ENCODE peak calls at places on chromosomes 4 and X, in nine cellular contexts. One of them, this sample, is unnamed.

GRCh38 chrX:72245461-72246089 is 6.7 kb upstream of the ERCC6L start:
- DNase-seq in NT2/D1: peak; percentile 55
- DNase-seq in left ventricle myocardium inferior: peak; percentile 24
- DNase-seq in pancreas: peak; percentile 27
- DNase-seq in left lung: no peak
- DNase-seq in astrocyte of the spinal cord: peak; percentile 57
- DNase-seq in foreskin fibroblast: peak; percentile 30
- DNase-seq in AG04449: no peak
- DNase-seq in fibroblast of the aortic adventitia: peak; percentile 67
- DNase-seq in this sample: no peak

GRCh38 chr4:20305976-20306375 is 54.3 kb downstream of the SLIT2 start:
- DNase-seq in NT2/D1: no peak
- DNase-seq in left ventricle myocardium inferior: no peak
- DNase-seq in pancreas: no peak
- DNase-seq in left lung: no peak
- DNase-seq in astrocyte of the spinal cord: peak; percentile 32
- DNase-seq in foreskin fibroblast: no peak
- DNase-seq in AG04449: no peak
- DNase-seq in fibroblast of the aortic adventitia: peak; percentile 83
- DNase-seq in this sample: no peak

GRCh38 chr4:38313999-38314561 is 349.9 kb upstream of the KLF3 start:
- DNase-seq in NT2/D1: no peak
- DNase-seq in left ventricle myocardium inferior: no peak
- DNase-seq in pancreas: no peak
- DNase-seq in left lung: no peak
- DNase-seq in astrocyte of the spinal cord: peak; percentile 60
- DNase-seq in foreskin fibroblast: peak; percentile 27
- DNase-seq in AG04449: no peak
- DNase-seq in fibroblast of the aortic adventitia: peak; percentile 65
- DNase-seq in this sample: no peak

GRCh38 chr4:152534541-152535231 is 1.2 kb downstream of the FBXW7 start:
- DNase-seq in NT2/D1: no peak
- DNase-seq in left ventricle myocardium inferior: peak; percentile 38
- DNase-seq in pancreas: peak; percentile 38
- DNase-seq in left lung: peak; percentile 93
- DNase-seq in astrocyte of the spinal cord: peak; percentile 17
- DNase-seq in foreskin fibroblast: no peak
- DNase-seq in AG04449: no peak
- DNase-seq in fibroblast of the aortic adventitia: peak; percentile 12
- DNase-seq in this sample: peak; percentile 23

GRCh38 chr4:2054217-2054616 is 4.9 kb upstream of the NAT8L start:
- DNase-seq in NT2/D1: no peak
- DNase-seq in left ventricle myocardium inferior: no peak
- DNase-seq in pancreas: no peak
- DNase-seq in left lung: no peak
- DNase-seq in astrocyte of the spinal cord: no peak
- DNase-seq in foreskin fibroblast: no peak
- DNase-seq in AG04449: no peak
- DNase-seq in fibroblast of the aortic adventitia: no peak
- DNase-seq in this sample: no peak

GRCh38 chrX:129872524-129872923 is 28.8 kb upstream of the ZDHHC9 start:
- DNase-seq in NT2/D1: no peak
- DNase-seq in left ventricle myocardium inferior: no peak
- DNase-seq in pancreas: no peak
- DNase-seq in left lung: no peak
- DNase-seq in astrocyte of the spinal cord: no peak
- DNase-seq in foreskin fibroblast: no peak
- DNase-seq in AG04449: no peak
- DNase-seq in fibroblast of the aortic adventitia: no peak
- DNase-seq in this sample: no peak

GRCh38 chr4:72031868-72032619 is at the start of gene NPFFR2:
- DNase-seq in NT2/D1: peak; percentile 33
- DNase-seq in left ventricle myocardium inferior: peak; percentile 15
- DNase-seq in pancreas: peak; percentile 13
- DNase-seq in left lung: peak; percentile 85
- DNase-seq in astrocyte of the spinal cord: peak; percentile 48
- DNase-seq in foreskin fibroblast: no peak
- DNase-seq in AG04449: no peak
- DNase-seq in fibroblast of the aortic adventitia: peak; percentile 2
- DNase-seq in this sample: peak; percentile 82

GRCh38 chrX:148265829-148266228 is 234.6 kb upstream of the AFF2 start:
- DNase-seq in NT2/D1: no peak
- DNase-seq in left ventricle myocardium inferior: no peak
- DNase-seq in pancreas: no peak
- DNase-seq in left lung: no peak
- DNase-seq in astrocyte of the spinal cord: no peak
- DNase-seq in foreskin fibroblast: no peak
- DNase-seq in AG04449: no peak
- DNase-seq in fibroblast of the aortic adventitia: no peak
- DNase-seq in this sample: no peak

GRCh38 chr4:39606747-39607146 is 31.9 kb downstream of the SMIM14 start:
- DNase-seq in NT2/D1: no peak
- DNase-seq in left ventricle myocardium inferior: no peak
- DNase-seq in pancreas: no peak
- DNase-seq in left lung: no peak
- DNase-seq in astrocyte of the spinal cord: no peak
- DNase-seq in foreskin fibroblast: no peak
- DNase-seq in AG04449: no peak
- DNase-seq in fibroblast of the aortic adventitia: no peak
- DNase-seq in this sample: no peak

GRCh38 chrX:141278306-141278705 is 36.0 kb upstream of the SPANXC start:
- DNase-seq in NT2/D1: peak; percentile 1
- DNase-seq in left ventricle myocardium inferior: no peak
- DNase-seq in pancreas: no peak
- DNase-seq in left lung: no peak
- DNase-seq in astrocyte of the spinal cord: peak; percentile 7
- DNase-seq in foreskin fibroblast: no peak
- DNase-seq in AG04449: no peak
- DNase-seq in fibroblast of the aortic adventitia: peak; percentile 41
- DNase-seq in this sample: no peak

GRCh38 chr4:87864321-87864720 is 31.6 kb downstream of the MEPE start:
- DNase-seq in NT2/D1: no peak
- DNase-seq in left ventricle myocardium inferior: no peak
- DNase-seq in pancreas: no peak
- DNase-seq in left lung: no peak
- DNase-seq in astrocyte of the spinal cord: no peak
- DNase-seq in foreskin fibroblast: no peak
- DNase-seq in AG04449: no peak
- DNase-seq in fibroblast of the aortic adventitia: no peak
- DNase-seq in this sample: no peak
- H3K4me3 ChIP-seq in NT2/D1: no peak overlapping the region
- H3K4me3 ChIP-seq in left ventricle myocardium inferior: no peak overlapping the region
- H3K4me3 ChIP-seq in pancreas: no peak overlapping the region
- H3K4me3 ChIP-seq in left lung: no peak overlapping the region
- H3K4me3 ChIP-seq in astrocyte of the spinal cord: no peak overlapping the region
- H3K4me3 ChIP-seq in foreskin fibroblast: no peak overlapping the region
- H3K4me3 ChIP-seq in AG04449: no peak overlapping the region
- H3K4me3 ChIP-seq in fibroblast of the aortic adventitia: no peak overlapping the region
- H3K4me3 ChIP-seq in this sample: no peak overlapping the region

GRCh38 chrX:66632986-66633385 is 5.9 kb downstream of the EDA2R start:
- DNase-seq in NT2/D1: no peak
- DNase-seq in left ventricle myocardium inferior: no peak
- DNase-seq in pancreas: no peak
- DNase-seq in left lung: no peak
- DNase-seq in astrocyte of the spinal cord: peak; percentile 32
- DNase-seq in foreskin fibroblast: no peak
- DNase-seq in AG04449: no peak
- DNase-seq in fibroblast of the aortic adventitia: peak; percentile 25
- DNase-seq in this sample: no peak

GRCh38 chrX:66633541-66633940 is 5.3 kb downstream of the EDA2R start:
- DNase-seq in NT2/D1: no peak
- DNase-seq in left ventricle myocardium inferior: no peak
- DNase-seq in pancreas: no peak
- DNase-seq in left lung: no peak
- DNase-seq in astrocyte of the spinal cord: peak; percentile 65
- DNase-seq in foreskin fibroblast: peak; percentile 60
- DNase-seq in AG04449: no peak
- DNase-seq in fibroblast of the aortic adventitia: peak; percentile 85
- DNase-seq in this sample: peak; percentile 14

GRCh38 chrX:66635360-66635759 is 3.5 kb downstream of the EDA2R start:
- DNase-seq in NT2/D1: no peak
- DNase-seq in left ventricle myocardium inferior: no peak
- DNase-seq in pancreas: no peak
- DNase-seq in left lung: no peak
- DNase-seq in astrocyte of the spinal cord: peak; percentile 90
- DNase-seq in foreskin fibroblast: peak; percentile 77
- DNase-seq in AG04449: peak; percentile 50
- DNase-seq in fibroblast of the aortic adventitia: peak; percentile 90
- DNase-seq in this sample: peak; percentile 14

GRCh38 chrX:66632473-66632872 is 6.4 kb downstream of the EDA2R start:
- DNase-seq in NT2/D1: no peak
- DNase-seq in left ventricle myocardium inferior: no peak
- DNase-seq in pancreas: no peak
- DNase-seq in left lung: no peak
- DNase-seq in astrocyte of the spinal cord: no peak
- DNase-seq in foreskin fibroblast: no peak
- DNase-seq in AG04449: no peak
- DNase-seq in fibroblast of the aortic adventitia: peak; percentile 38
- DNase-seq in this sample: no peak

GRCh38 chrX:66634272-66634671 is 4.6 kb downstream of the EDA2R start:
- DNase-seq in NT2/D1: no peak
- DNase-seq in left ventricle myocardium inferior: no peak
- DNase-seq in pancreas: no peak
- DNase-seq in left lung: no peak
- DNase-seq in astrocyte of the spinal cord: no peak
- DNase-seq in foreskin fibroblast: peak; percentile 53
- DNase-seq in AG04449: no peak
- DNase-seq in fibroblast of the aortic adventitia: peak; percentile 66
- DNase-seq in this sample: no peak
- H3K4me3 ChIP-seq in NT2/D1: no peak overlapping the region
- H3K4me3 ChIP-seq in left ventricle myocardium inferior: no peak overlapping the region
- H3K4me3 ChIP-seq in pancreas: no peak overlapping the region
- H3K4me3 ChIP-seq in left lung: no peak overlapping the region
- H3K4me3 ChIP-seq in astrocyte of the spinal cord: no peak overlapping the region
- H3K4me3 ChIP-seq in foreskin fibroblast: peak overlapping the region; percentile 22
- H3K4me3 ChIP-seq in AG04449: no peak overlapping the region
- H3K4me3 ChIP-seq in fibroblast of the aortic adventitia: no peak overlapping the region
- H3K4me3 ChIP-seq in this sample: no peak overlapping the region

GRCh38 chr4:89640620-89641366 is 196.2 kb downstream of the SNCA start:
- DNase-seq in NT2/D1: peak; percentile 63
- DNase-seq in left ventricle myocardium inferior: peak; percentile 22
- DNase-seq in pancreas: peak; percentile 16
- DNase-seq in left lung: peak; percentile 71
- DNase-seq in astrocyte of the spinal cord: peak; percentile 63
- DNase-seq in foreskin fibroblast: peak; percentile 47
- DNase-seq in AG04449: peak; percentile 2
- DNase-seq in fibroblast of the aortic adventitia: peak; percentile 43
- DNase-seq in this sample: no peak
- H3K4me3 ChIP-seq in NT2/D1: peak overlapping the region; percentile 2
- H3K4me3 ChIP-seq in left ventricle myocardium inferior: peak overlapping the region; percentile 33
- H3K4me3 ChIP-seq in pancreas: no peak overlapping the region
- H3K4me3 ChIP-seq in left lung: no peak overlapping the region
- H3K4me3 ChIP-seq in astrocyte of the spinal cord: no peak overlapping the region
- H3K4me3 ChIP-seq in foreskin fibroblast: no peak overlapping the region
- H3K4me3 ChIP-seq in AG04449: no peak overlapping the region
- H3K4me3 ChIP-seq in fibroblast of the aortic adventitia: no peak overlapping the region
- H3K4me3 ChIP-seq in this sample: no peak overlapping the region

GRCh38 chrX:12981880-12982279 is 7.0 kb downstream of the TMSB4X start:
- DNase-seq in NT2/D1: no peak
- DNase-seq in left ventricle myocardium inferior: no peak
- DNase-seq in pancreas: no peak
- DNase-seq in left lung: no peak
- DNase-seq in astrocyte of the spinal cord: no peak
- DNase-seq in foreskin fibroblast: no peak
- DNase-seq in AG04449: no peak
- DNase-seq in fibroblast of the aortic adventitia: no peak
- DNase-seq in this sample: no peak

GRCh38 chrX:12978205-12979010 is 3.5 kb downstream of the TMSB4X start:
- DNase-seq in NT2/D1: no peak
- DNase-seq in left ventricle myocardium inferior: peak; percentile 41
- DNase-seq in pancreas: peak; percentile 48
- DNase-seq in left lung: peak; percentile 77
- DNase-seq in astrocyte of the spinal cord: peak; percentile 82
- DNase-seq in foreskin fibroblast: peak; percentile 85
- DNase-seq in AG04449: peak; percentile 75
- DNase-seq in fibroblast of the aortic adventitia: peak; percentile 84
- DNase-seq in this sample: peak; percentile 90

GRCh38 chrX:12977761-12978204 is 2.9 kb downstream of the TMSB4X start:
- DNase-seq in NT2/D1: no peak
- DNase-seq in left ventricle myocardium inferior: no peak
- DNase-seq in pancreas: no peak
- DNase-seq in left lung: no peak
- DNase-seq in astrocyte of the spinal cord: no peak
- DNase-seq in foreskin fibroblast: peak; percentile 44
- DNase-seq in AG04449: no peak
- DNase-seq in fibroblast of the aortic adventitia: no peak
- DNase-seq in this sample: no peak

GRCh38 chrX:12979630-12980015 is 4.7 kb downstream of the TMSB4X start:
- DNase-seq in NT2/D1: no peak
- DNase-seq in left ventricle myocardium inferior: no peak
- DNase-seq in pancreas: no peak
- DNase-seq in left lung: no peak
- DNase-seq in astrocyte of the spinal cord: peak; percentile 34
- DNase-seq in foreskin fibroblast: no peak
- DNase-seq in AG04449: no peak
- DNase-seq in fibroblast of the aortic adventitia: no peak
- DNase-seq in this sample: no peak

GRCh38 chrX:12979011-12979629 is 4.2 kb downstream of the TMSB4X start:
- DNase-seq in NT2/D1: no peak
- DNase-seq in left ventricle myocardium inferior: no peak
- DNase-seq in pancreas: no peak
- DNase-seq in left lung: no peak
- DNase-seq in astrocyte of the spinal cord: no peak
- DNase-seq in foreskin fibroblast: no peak
- DNase-seq in AG04449: no peak
- DNase-seq in fibroblast of the aortic adventitia: no peak
- DNase-seq in this sample: no peak
- H3K4me3 ChIP-seq in NT2/D1: no peak overlapping the region
- H3K4me3 ChIP-seq in left ventricle myocardium inferior: peak overlapping the region; percentile 80
- H3K4me3 ChIP-seq in pancreas: no peak overlapping the region
- H3K4me3 ChIP-seq in left lung: no peak overlapping the region
- H3K4me3 ChIP-seq in astrocyte of the spinal cord: no peak overlapping the region
- H3K4me3 ChIP-seq in foreskin fibroblast: no peak overlapping the region
- H3K4me3 ChIP-seq in AG04449: no peak overlapping the region
- H3K4me3 ChIP-seq in fibroblast of the aortic adventitia: no peak overlapping the region
- H3K4me3 ChIP-seq in this sample: no peak overlapping the region